ENCODE peak calls at places on chromosomes 3 and 15, in six cellular contexts. I, L, P, Q, N and U are unnamed samples.

GRCh38 chr3:169286992-169287391 is 376.5 kb downstream of the MECOM start:
- DNase-seq in I (no peak), L (no peak), P (peak), Q (no peak), N (no peak), U (no peak)

GRCh38 chr15:71659730-71660067 is 150.7 kb upstream of the NR2E3 start:
- DNase-seq in I (no peak), L (no peak), P (peak), Q (no peak), N (no peak), U (peak)

GRCh38 chr3:25897019-25897418 is 107.1 kb downstream of the OXSM start:
- DNase-seq in I (no peak), L (peak), P (no peak), Q (no peak), N (no peak), U (peak)

GRCh38 chr3:111763968-111764367 is 95.1 kb upstream of the PHLDB2 start:
- DNase-seq in I (peak), L (peak), P (no peak), Q (peak), N (no peak), U (no peak)

GRCh38 chr3:137105277-137105977 is 147.6 kb downstream of the IL20RB start:
- DNase-seq in I (peak), L (peak), P (peak), Q (peak), N (no peak), U (peak)

GRCh38 chr15:64774556-64775523 is 549 bp downstream of the RBPMS2 start:
- DNase-seq in I (no peak), L (no peak), P (no peak), Q (peak), N (no peak), U (peak)

GRCh38 chr3:31170932-31171670 is 276.6 kb upstream of the GADL1 start:
- DNase-seq in I (peak), L (peak), P (peak), Q (peak), N (no peak), U (peak)

GRCh38 chr3:184543848-184544512 is 17.6 kb upstream of the EPHB3 start:
- DNase-seq in I (peak), L (peak), P (peak), Q (peak), N (peak), U (peak)

GRCh38 chr3:129023909-129024308 is 22.8 kb downstream of the EFCC1 start:
- DNase-seq in I (no peak), L (peak), P (peak), Q (no peak), N (no peak), U (peak)

GRCh38 chr15:77421370-77421700 is 647 bp downstream of the HMG20A start:
- DNase-seq in I (no peak), L (no peak), P (peak), Q (peak), N (no peak), U (peak)

GRCh38 chr3:23078735-23079134 is 124.4 kb upstream of the UBE2E2 start:
- DNase-seq in I (no peak), L (no peak), P (no peak), Q (no peak), N (no peak), U (no peak)

GRCh38 chr3:47313341-47314055 is 30.8 kb downstream of the KLHL18 start:
- DNase-seq in I (no peak), L (no peak), P (no peak), Q (no peak), N (no peak), U (no peak)

GRCh38 chr15:79923068-79923514 is 26.3 kb upstream of the MTHFS start:
- DNase-seq in I (peak), L (peak), P (peak), Q (peak), N (peak), U (peak)

GRCh38 chr3:149638401-149639092 is 19.3 kb downstream of the WWTR1 start:
- DNase-seq in I (peak), L (peak), P (no peak), Q (peak), N (no peak), U (peak)

GRCh38 chr3:62110801-62111200 is 262.5 kb downstream of the FEZF2 start:
- DNase-seq in I (peak), L (no peak), P (no peak), Q (peak), N (no peak), U (no peak)

GRCh38 chr3:195752538-195753331 is 32.0 kb downstream of the MUC20 start:
- DNase-seq in I (no peak), L (no peak), P (no peak), Q (no peak), N (peak), U (no peak)

GRCh38 chr15:28902856-28903255 is 17.1 kb downstream of the APBA2 start:
- DNase-seq in I (no peak), L (no peak), P (no peak), Q (no peak), N (no peak), U (no peak)

GRCh38 chr3:157467165-157467564 is 30.5 kb downstream of the PTX3 start:
- DNase-seq in I (peak), L (peak), P (no peak), Q (peak), N (no peak), U (peak)